ENCODE peak calls at places on chromosomes 5 and 9, in six cellular contexts. U is heart left ventricle, W is tibial artery, C is tibial nerve, Z is GM23248, O is uterus. Y is an unnamed sample.

GRCh38 chr9:35859995-35860348 is 10.2 kb downstream of the OR13J1 start:
- DNase-seq in O (no peak), U (no peak), Z (no peak), W (no peak), C (no peak), Y (no peak)

GRCh38 chr5:121982089-121982488 is 20.3 kb downstream of the SRFBP1 start:
- DNase-seq in Z (no peak), U (no peak), W (no peak), O (no peak), C (no peak), Y (no peak)

GRCh38 chr5:58357799-58358198 is 102.1 kb downstream of the PLK2 start:
- DNase-seq in O (no peak), C (no peak), Z (no peak), W (no peak), U (no peak), Y (no peak)

GRCh38 chr5:74316064-74316586 is 324.4 kb downstream of the ENC1 start:
- DNase-seq in W (peak; percentile 47), Z (peak; percentile 98), U (no peak), C (no peak), O (peak; percentile 20), Y (no peak)

GRCh38 chr5:44046581-44047327 is 342.5 kb downstream of the FGF10 start:
- DNase-seq in W (no peak), C (no peak), U (no peak), Z (no peak), O (peak; percentile 49), Y (no peak)

GRCh38 chr5:120817044-120817985 is 353.2 kb downstream of the PRR16 start:
- DNase-seq in U (no peak), C (no peak), W (no peak), O (no peak), Z (peak; percentile 52), Y (no peak)

GRCh38 chr5:87722286-87722685 is 309.6 kb upstream of the CCNH start:
- DNase-seq in U (no peak), W (no peak), C (no peak), O (no peak), Z (no peak), Y (no peak)

GRCh38 chr5:171907731-171908343 is 98.6 kb downstream of the FBXW11 start:
- DNase-seq in Z (peak; percentile 74), O (peak; percentile 35), U (peak; percentile 49), W (peak; percentile 32), C (peak; percentile 61), Y (peak; percentile 15)

GRCh38 chr9:129467004-129467588 is 153.8 kb downstream of the C9orf50 start:
- DNase-seq in O (no peak), Z (no peak), C (no peak), U (no peak), W (no peak), Y (no peak)

GRCh38 chr5:142079243-142079642 is 29.3 kb upstream of the NDFIP1 start:
- DNase-seq in O (no peak), Z (no peak), C (no peak), U (no peak), W (no peak), Y (no peak)

GRCh38 chr5:154644745-154645411 is 110.3 kb upstream of the LARP1 start:
- DNase-seq in U (no peak), Z (no peak), C (no peak), W (no peak), O (no peak), Y (no peak)

GRCh38 chr5:34923694-34924461 is 5.5 kb upstream of the DNAJC21 start:
- DNase-seq in C (no peak), O (no peak), W (no peak), U (no peak), Z (peak; percentile 91), Y (no peak)

GRCh38 chr9:136002886-136003285 is 41.7 kb upstream of the UBAC1 start:
- DNase-seq in W (no peak), C (no peak), Z (peak; percentile 39), O (no peak), U (no peak), Y (no peak)

GRCh38 chr5:66824476-66824875 is 228.3 kb downstream of the MAST4 start:
- DNase-seq in U (no peak), C (no peak), Z (no peak), W (no peak), O (no peak), Y (no peak)

GRCh38 chr9:114096041-114096511 is 3.0 kb downstream of the KIF12 start:
- DNase-seq in W (no peak), O (peak; percentile 14), U (no peak), C (no peak), Z (no peak), Y (no peak)

GRCh38 chr5:56148453-56148971 is 84.6 kb downstream of the ANKRD55 start:
- DNase-seq in U (no peak), W (no peak), Z (no peak), O (no peak), C (no peak), Y (peak; percentile 48)

GRCh38 chr9:135584934-135585333 is 23.4 kb downstream of the PAEP start:
- DNase-seq in U (no peak), Z (no peak), O (no peak), C (no peak), W (no peak), Y (no peak)

DNA sequence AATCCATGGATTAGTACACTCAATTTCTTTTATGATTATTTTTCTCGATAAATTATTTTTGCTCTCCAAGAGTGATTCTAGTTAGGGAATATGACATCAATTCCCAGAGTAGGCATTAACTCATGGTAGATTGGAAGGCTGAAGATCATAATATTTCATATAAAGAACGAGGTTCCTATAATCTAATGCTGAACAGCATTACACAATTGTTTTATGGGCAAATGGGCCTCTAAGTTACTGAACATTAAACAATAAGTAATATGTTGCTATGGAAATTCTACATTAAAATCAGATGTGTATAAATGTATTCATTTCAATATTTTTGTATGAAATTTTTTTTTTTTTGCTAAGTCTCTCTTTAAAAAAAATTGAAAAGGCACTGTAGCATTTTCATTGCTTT is 140.3 kb downstream of the ZNF608 start:
- DNase-seq in C (no peak), W (no peak), O (no peak), U (no peak), Z (no peak), Y (no peak)
- H3K4me1 ChIP-seq in C (no peaks in the 10 kb centered on the region), W (peaks cover 9% of the 10 kb centered on the region), O (no peaks in the 10 kb centered on the region), U (peaks cover 6% of the 10 kb centered on the region), Z (no peaks in the 10 kb centered on the region), Y (no peaks in the 10 kb centered on the region)

GRCh38 chr9:706606-707451 is 134.7 kb upstream of the DMRT1 start:
- DNase-seq in W (peak; percentile 84), U (peak; percentile 62), O (peak; percentile 71), C (peak; percentile 62), Z (peak; percentile 86), Y (peak; percentile 55)

GRCh38 chr9:706073-706472 is 135.4 kb upstream of the DMRT1 start:
- DNase-seq in O (no peak), U (no peak), Z (peak; percentile 10), C (no peak), W (no peak), Y (no peak)

GRCh38 chr9:708182-708555 is 133.3 kb upstream of the DMRT1 start:
- DNase-seq in C (no peak), W (no peak), Z (peak; percentile 54), O (no peak), U (no peak), Y (no peak)

GRCh38 chr9:710951-711745 is 130.3 kb upstream of the DMRT1 start:
- DNase-seq in U (no peak), C (no peak), O (no peak), W (no peak), Z (no peak), Y (no peak)

GRCh38 chr9:708556-709432 is 132.7 kb upstream of the DMRT1 start:
- DNase-seq in O (no peak), U (no peak), W (no peak), Z (peak; percentile 49), C (no peak), Y (no peak)
- H3K4me3 ChIP-seq in O (peak overlapping the region; percentile 26), U (peak overlapping the region; percentile 47), W (peak overlapping the region; percentile 48), Z (peak overlapping the region; percentile 68), C (no peak overlapping the region), Y (peak overlapping the region; percentile 11)

DNA sequence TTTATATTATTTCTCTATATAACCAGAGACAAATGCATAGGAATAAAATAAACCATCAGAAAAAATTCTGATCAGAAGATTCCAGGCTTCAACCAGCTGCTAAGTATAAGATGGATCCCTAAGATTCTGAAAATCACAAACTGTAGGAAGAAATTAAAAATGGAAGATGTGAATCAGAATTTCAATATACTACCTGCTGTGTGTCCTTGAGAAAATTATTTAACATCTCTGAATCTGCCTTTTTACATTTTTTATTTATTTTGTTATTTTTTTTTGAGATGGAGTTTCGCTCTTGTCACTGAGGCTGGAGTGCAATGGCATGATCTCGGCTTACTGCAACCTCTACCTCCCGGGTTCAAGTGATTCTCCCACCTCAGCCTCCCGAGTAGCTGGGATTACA is 187.2 kb downstream of the GNAQ start:
- DNase-seq in Z (no peak), C (no peak), U (no peak), W (no peak), O (no peak), Y (no peak)
- H3K4me1 ChIP-seq in Z (peaks cover 29% of the 10 kb centered on the region), C (no peaks in the 10 kb centered on the region), U (peaks cover 15% of the 10 kb centered on the region), W (peaks cover 59% of the 10 kb centered on the region), O (peaks cover 7% of the 10 kb centered on the region), Y (peaks cover 19% of the 10 kb centered on the region)

GRCh38 chr9:123400926-123401503 is 45.0 kb downstream of the CRB2 start:
- DNase-seq in U (no peak), W (peak; percentile 55), C (no peak), Z (peak; percentile 8), O (no peak), Y (no peak)
- H3K4me3 ChIP-seq in U (peak overlapping the region; percentile 30), W (peak overlapping the region; percentile 34), C (no peak overlapping the region), Z (no peak overlapping the region), O (no peak overlapping the region), Y (no peak overlapping the region)

GRCh38 chr9:89410022-89410421 is 87.9 kb downstream of the SEMA4D start:
- DNase-seq in C (no peak), U (no peak), O (no peak), W (no peak), Z (no peak), Y (no peak)
- H3K4me1 ChIP-seq in C (no peaks in the 10 kb centered on the region), U (no peaks in the 10 kb centered on the region), O (no peaks in the 10 kb centered on the region), W (no peaks in the 10 kb centered on the region), Z (no peaks in the 10 kb centered on the region), Y (peaks cover 5% of the 10 kb centered on the region)

GRCh38 chr9:92950359-92950955 is 3.1 kb downstream of the FGD3 start:
- DNase-seq in O (no peak), W (no peak), C (no peak), U (no peak), Z (peak; percentile 36), Y (no peak)

GRCh38 chr9:92952861-92953620 is 5.7 kb downstream of the FGD3 start:
- DNase-seq in Z (peak; percentile 23), W (no peak), C (no peak), O (no peak), U (no peak), Y (no peak)

GRCh38 chr9:92954886-92955285 is 7.6 kb downstream of the FGD3 start:
- DNase-seq in O (no peak), W (no peak), C (no peak), U (no peak), Z (no peak), Y (no peak)

GRCh38 chr9:92949266-92949982 is 2.1 kb downstream of the FGD3 start:
- DNase-seq in Z (no peak), U (no peak), O (no peak), W (no peak), C (no peak), Y (no peak)

GRCh38 chr9:92954078-92954861 is 6.9 kb downstream of the FGD3 start:
- DNase-seq in W (no peak), U (peak; percentile 77), C (no peak), O (no peak), Z (peak; percentile 30), Y (peak; percentile 81)
- H3K4me3 ChIP-seq in W (no peak overlapping the region), U (no peak overlapping the region), C (no peak overlapping the region), O (no peak overlapping the region), Z (no peak overlapping the region), Y (no peak overlapping the region)

GRCh38 chr5:10705736-10706135 is 55.3 kb downstream of the DAP start:
- DNase-seq in U (no peak), C (no peak), O (no peak), Z (peak; percentile 25), W (no peak), Y (no peak)
- H3K4me1 ChIP-seq in U (peaks cover 7% of the 10 kb centered on the region), C (no peaks in the 10 kb centered on the region), O (peaks cover 7% of the 10 kb centered on the region), Z (peaks cover 61% of the 10 kb centered on the region), W (peaks cover 51% of the 10 kb centered on the region), Y (peaks cover 8% of the 10 kb centered on the region)